ENCODE peak calls at places on chromosome 20, in four cellular contexts. O, A, H and E are unnamed samples. For H3K9me3, the result is how much of the 10 kb centered on the place peaks cover.

GRCh38 chr20:32893878-32894483 is 35.3 kb downstream of the EFCAB8 start:
- DNase-seq in O (no peak), A (no peak), H (no peak), E (no peak)

GRCh38 chr20:18986146-18986830 is 172.7 kb downstream of the SCP2D1 start:
- DNase-seq in O (no peak), A (no peak), H (no peak), E (peak)

GRCh38 chr20:38228436-38228835 is 32.1 kb downstream of the KIAA1755 start:
- DNase-seq in O (no peak), A (no peak), H (no peak), E (no peak)

GRCh38 chr20:46458891-46459750 is 52.7 kb upstream of the ELMO2 start:
- DNase-seq in O (peak), A (no peak), H (no peak), E (no peak)

GRCh38 chr20:57679113-57679512 is 30.7 kb downstream of the PMEPA1 start:
- DNase-seq in O (no peak), A (no peak), H (no peak), E (no peak)

GRCh38 chr20:33009214-33010132 is 2.0 kb downstream of the BPIFB2 start:
- DNase-seq in O (no peak), A (no peak), H (no peak), E (no peak)

GRCh38 chr20:13008761-13009681 is at the start of gene SPTLC3:
- DNase-seq in O (no peak), A (no peak), H (peak), E (peak)

GRCh38 chr20:4585758-4586157 is 136.0 kb upstream of the PRND start:
- DNase-seq in O (no peak), A (no peak), H (no peak), E (no peak)

GRCh38 chr20:58088625-58089024 is 139.8 kb downstream of the ANKRD60 start:
- DNase-seq in O (no peak), A (no peak), H (no peak), E (no peak)

GRCh38 chr20:8722277-8722928 is 346.5 kb upstream of the PLCB4 start:
- DNase-seq in O (peak), A (no peak), H (no peak), E (no peak)

GRCh38 chr20:51434026-51434425 is 108.5 kb downstream of the NFATC2 start:
- DNase-seq in O (no peak), A (no peak), H (no peak), E (no peak)

GRCh38 chr20:45867811-45868176 is 10.4 kb downstream of the ZSWIM3 start:
- DNase-seq in O (no peak), A (no peak), H (no peak), E (no peak)

GRCh38 chr20:15289337-15289736 is 951.9 kb upstream of the FLRT3 start:
- DNase-seq in O (no peak), A (no peak), H (no peak), E (no peak)

GRCh38 chr20:38143238-38143645 is 21.8 kb downstream of the TGM2 start:
- DNase-seq in O (no peak), A (no peak), H (no peak), E (no peak)

GRCh38 chr20:48661575-48662473 is 166.0 kb downstream of the PREX1 start:
- DNase-seq in O (no peak), A (no peak), H (no peak), E (no peak)

GRCh38 chr20:47723322-47723721 is 62.0 kb downstream of the SULF2 start:
- DNase-seq in O (no peak), A (no peak), H (no peak), E (no peak)

GRCh38 chr20:61252601-61253263 is 671 bp downstream of the CDH4 start:
- DNase-seq in O (no peak), A (no peak), H (no peak), E (no peak)

GRCh38 chr20:56957737-56958553 is 308.5 kb downstream of the BMP7 start:
- DNase-seq in O (no peak), A (no peak), H (no peak), E (no peak)

GRCh38 chr20:52852695-52853094 is 119.5 kb upstream of the TSHZ2 start:
- DNase-seq in O (no peak), A (no peak), H (no peak), E (no peak)

GRCh38 chr20:41316602-41317535 is 662 bp downstream of the ZHX3 start:
- DNase-seq in O (no peak), A (peak), H (peak), E (peak)

GRCh38 chr20:61439251-61439650 is 187.2 kb downstream of the CDH4 start:
- DNase-seq in O (no peak), A (no peak), H (no peak), E (no peak)

GRCh38 chr20:60718743-60719142 is 533.3 kb upstream of the CDH4 start:
- DNase-seq in O (no peak), A (no peak), H (no peak), E (no peak)

GRCh38 chr20:57388953-57389694 is 2.1 kb upstream of the RBM38 start:
- DNase-seq in O (no peak), A (no peak), H (peak), E (peak)

GRCh38 chr20:47574616-47575401 is 73.1 kb downstream of the NCOA3 start:
- DNase-seq in O (no peak), A (no peak), H (no peak), E (no peak)

GRCh38 chr20:3119044-3119443 is 34.5 kb upstream of the AVP start:
- DNase-seq in O (no peak), A (no peak), H (no peak), E (no peak)

GRCh38 chr20:48808382-48809034 is 19.3 kb downstream of the PREX1 start:
- DNase-seq in O (no peak), A (no peak), H (no peak), E (no peak)

GRCh38 chr20:54115172-54115854 is 44.9 kb upstream of the BCAS1 start:
- DNase-seq in O (no peak), A (no peak), H (no peak), E (no peak)

GRCh38 chr20:47336013-47336754 is 20.3 kb downstream of the ZMYND8 start:
- DNase-seq in O (no peak), A (no peak), H (no peak), E (peak)

DNA sequence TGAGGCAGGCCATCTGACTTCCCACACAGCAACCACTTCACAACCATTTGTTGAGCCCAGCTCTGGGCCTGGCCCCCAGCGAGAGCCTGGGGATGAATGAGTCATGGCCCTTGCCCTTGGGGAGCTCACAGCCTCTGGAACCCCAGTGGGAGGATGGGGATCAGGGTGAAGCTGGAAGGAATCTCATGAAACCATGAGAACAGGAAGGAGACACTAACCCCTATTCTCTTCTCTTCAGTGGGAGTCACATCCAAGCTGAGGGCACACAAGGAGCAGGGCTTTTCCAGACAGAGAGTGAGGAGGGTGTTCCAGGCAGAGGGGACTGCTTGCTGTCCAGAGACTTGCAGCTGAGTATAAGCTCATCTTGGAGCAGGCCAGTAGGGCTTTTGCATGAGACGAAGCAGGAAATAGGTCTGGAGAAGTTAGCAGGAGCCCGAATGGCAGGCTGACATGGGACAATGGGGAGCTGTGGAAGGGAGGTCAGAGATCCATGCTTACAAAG is 7.5 kb downstream of the FOXS1 start:
- DNase-seq in O (no peak), A (no peak), H (no peak), E (no peak)
- TF ChIP-seq EP300 in O (no peak), A (no peak), H (no peak), E (no peak)

GRCh38 chr20:1118336-1119127 is at the start of gene PSMF1:
- DNase-seq in O (peak), A (peak), H (peak), E (peak)
- TF ChIP-seq CTCF in O (peak), A (peak), H (peak), E (no peak)

GRCh38 chr20:39888310-39888709 is 800.7 kb downstream of the MAFB start:
- DNase-seq in O (no peak), A (no peak), H (no peak), E (no peak)

GRCh38 chr20:39880890-39881289 is 808.1 kb downstream of the MAFB start:
- DNase-seq in O (no peak), A (no peak), H (no peak), E (no peak)

GRCh38 chr20:39890697-39891096 is 798.3 kb downstream of the MAFB start:
- DNase-seq in O (no peak), A (no peak), H (no peak), E (no peak)

GRCh38 chr20:39886650-39887190 is 802.3 kb downstream of the MAFB start:
- DNase-seq in O (no peak), A (no peak), H (no peak), E (peak)

DNA sequence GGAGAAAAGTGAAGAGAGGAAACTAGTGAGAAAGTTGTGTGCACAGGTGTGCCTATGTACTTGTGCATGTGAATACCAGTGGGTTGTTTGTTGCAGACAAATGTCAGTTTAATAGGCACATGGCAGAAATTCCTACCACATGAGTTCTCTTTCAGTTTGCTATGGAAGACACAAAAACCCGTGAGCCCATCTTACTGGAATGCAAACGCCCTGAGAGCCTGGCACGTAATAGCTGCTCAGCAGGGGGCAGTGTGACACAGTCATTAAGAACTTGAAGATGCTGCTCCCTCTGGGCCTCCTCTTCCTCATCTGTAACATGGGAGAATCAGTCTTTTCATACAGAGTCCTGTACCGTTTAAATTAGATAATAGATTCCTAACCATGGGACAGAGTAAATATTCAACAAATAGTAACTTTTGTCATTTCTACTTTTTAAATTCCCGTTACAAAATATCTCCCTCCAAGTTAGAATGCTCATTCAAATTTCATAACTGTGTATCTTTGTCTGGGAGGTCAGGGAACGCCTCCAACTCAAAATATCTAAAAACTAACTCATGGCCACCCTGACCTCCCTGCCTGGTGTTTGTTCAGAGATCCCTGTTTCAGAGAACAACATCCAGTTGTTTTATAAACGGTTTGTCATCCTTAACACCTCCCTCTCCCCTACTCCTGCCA is 802.9 kb downstream of the MAFB start:
- DNase-seq in O (no peak), A (no peak), H (peak), E (peak)
- H3K9me3 ChIP-seq in O (under half), A (under half), H (under half), E (under half)

DNA sequence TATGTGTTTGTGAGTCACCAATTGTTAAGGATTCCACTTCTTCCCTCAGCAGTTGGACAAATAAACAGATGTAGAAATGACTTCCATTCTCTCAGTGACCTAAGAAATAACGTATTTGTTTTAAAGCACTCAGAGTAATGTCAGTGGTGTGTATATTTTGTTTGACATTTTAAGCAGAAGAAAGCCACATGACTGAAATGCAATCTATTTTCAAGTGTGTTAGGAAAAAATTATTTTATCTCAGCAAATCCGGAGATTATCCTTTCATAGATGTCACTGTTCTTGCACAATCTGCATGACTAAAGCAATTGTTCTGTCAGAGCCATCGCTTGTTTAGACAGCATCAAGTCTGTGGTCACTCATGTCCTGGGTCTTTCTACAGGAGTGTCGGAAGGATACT is 77.1 kb downstream of the JAG1 start:
- DNase-seq in O (no peak), A (no peak), H (no peak), E (no peak)
- TF ChIP-seq EP300 in O (no peak), A (no peak), H (peak), E (no peak)